ENCODE peak calls at places on chromosomes 12 and 14, in five cellular contexts. J, C, H, X and F are unnamed samples. For H3K4me1, the result is how much of the 10 kb centered on the place peaks cover.

GRCh38 chr14:74840603-74841030 is 35.3 kb downstream of the PROX2 start:
- DNase-seq in J (no peak), C (no peak), H (no peak), X (peak), F (no peak)

GRCh38 chr12:81274619-81275018 is 196.7 kb downstream of the ACSS3 start:
- DNase-seq in J (no peak), C (no peak), H (no peak), X (no peak), F (no peak)

GRCh38 chr12:102821149-102821548 is 95.9 kb downstream of the PAH start:
- DNase-seq in J (no peak), C (no peak), H (no peak), X (no peak), F (no peak)

GRCh38 chr14:54690887-54691286 is 124.0 kb downstream of the SAMD4A start:
- DNase-seq in J (no peak), C (no peak), H (no peak), X (no peak), F (no peak)

GRCh38 chr12:129076466-129077325 is 223.4 kb downstream of the GLT1D1 start:
- DNase-seq in J (no peak), C (no peak), H (no peak), X (no peak), F (no peak)

GRCh38 chr12:1906579-1906978 is 11.9 kb downstream of the CACNA2D4 start:
- DNase-seq in J (no peak), C (no peak), H (no peak), X (no peak), F (no peak)

GRCh38 chr12:116879509-116880212 is 1.6 kb downstream of the HRK start:
- DNase-seq in J (no peak), C (peak), H (no peak), X (peak), F (no peak)

GRCh38 chr12:76275511-76276093 is 72.6 kb downstream of the BBS10 start:
- DNase-seq in J (peak), C (no peak), H (no peak), X (no peak), F (no peak)

GRCh38 chr14:74514471-74514932 is 20.9 kb downstream of the ISCA2 start:
- DNase-seq in J (peak), C (no peak), H (no peak), X (peak), F (no peak)

GRCh38 chr12:26633591-26634210 is 199.3 kb downstream of the ITPR2 start:
- DNase-seq in J (peak), C (no peak), H (no peak), X (peak), F (no peak)

GRCh38 chr14:66233571-66233970 is 252.6 kb upstream of the CCDC196 start:
- DNase-seq in J (no peak), C (no peak), H (no peak), X (no peak), F (no peak)

GRCh38 chr12:75623631-75624118 is 112.3 kb upstream of the KRR1 start:
- DNase-seq in J (peak), C (peak), H (no peak), X (peak), F (no peak)

GRCh38 chr14:70822706-70823185 is 13.4 kb upstream of the MAP3K9 start:
- DNase-seq in J (peak), C (peak), H (peak), X (peak), F (peak)

GRCh38 chr14:29458547-29458946 is 469.1 kb downstream of the PRKD1 start:
- DNase-seq in J (no peak), C (no peak), H (no peak), X (no peak), F (no peak)

GRCh38 chr12:77625441-77625840 is 205.3 kb upstream of the NAV3 start:
- DNase-seq in J (peak), C (no peak), H (no peak), X (no peak), F (no peak)

GRCh38 chr14:80381964-80382363 is 170.7 kb upstream of the DIO2 start:
- DNase-seq in J (no peak), C (no peak), H (no peak), X (no peak), F (no peak)

GRCh38 chr12:42128888-42129287 is 15.8 kb downstream of the GXYLT1 start:
- DNase-seq in J (no peak), C (no peak), H (no peak), X (peak), F (no peak)

DNA sequence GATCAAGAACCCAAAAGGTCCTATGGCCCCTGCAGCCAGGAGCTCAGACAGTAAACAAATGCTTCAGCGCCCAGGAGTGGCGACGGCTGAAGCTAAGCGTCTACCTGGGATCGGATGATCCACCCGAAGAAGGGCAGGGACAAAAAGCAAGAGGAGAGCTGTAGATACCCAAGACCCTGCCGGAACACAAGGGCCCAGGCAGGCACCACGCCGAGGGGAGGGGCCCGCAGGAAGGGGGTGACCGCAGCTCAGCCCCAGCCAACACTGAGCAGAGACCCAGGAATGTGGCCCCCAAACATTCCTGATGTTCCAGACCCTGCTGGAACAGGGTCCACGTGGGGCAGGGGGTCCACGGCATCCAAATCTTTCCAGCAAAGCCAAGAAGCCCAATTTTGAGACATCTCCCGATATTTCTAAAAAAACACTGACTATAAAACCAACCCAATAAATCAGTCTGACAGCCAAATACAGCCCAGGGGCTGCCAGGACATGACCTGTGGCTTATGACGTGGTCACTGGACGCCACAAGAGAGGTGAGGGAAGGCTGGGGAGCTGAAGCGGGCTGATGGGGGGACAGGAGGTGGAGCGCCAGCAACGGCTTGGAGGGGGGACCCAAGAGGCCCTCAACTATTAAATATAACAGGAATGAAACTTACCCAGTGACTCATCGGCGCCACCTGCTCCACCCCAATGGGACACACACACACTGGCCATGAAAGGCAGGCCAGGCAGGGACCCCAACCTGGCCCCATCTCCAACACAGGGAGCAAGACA is 58.9 kb downstream of the NCOR2 start:
- DNase-seq in J (peak), C (no peak), H (no peak), X (no peak), F (no peak)
- H2AK5ac ChIP-seq in J (peak), C (no peak), H (peak), X (no peak), F (peak)

GRCh38 chr14:21024668-21025373 is at the start of gene NDRG2:
- DNase-seq in J (peak), C (peak), H (no peak), X (peak), F (peak)
- H2BK12ac ChIP-seq in J (no peak), C (no peak), H (peak), X (peak), F (no peak)

GRCh38 chr14:59275668-59276067 is 87.2 kb downstream of the DAAM1 start:
- DNase-seq in J (peak), C (no peak), H (no peak), X (peak), F (no peak)
- H3K4me1 ChIP-seq in J (under half), C (under half), H (under half), X (under half), F (under half)

GRCh38 chr14:67940894-67941455 is 121.4 kb downstream of the RAD51B start:
- DNase-seq in J (peak), C (no peak), H (no peak), X (no peak), F (peak)

GRCh38 chr14:67941456-67942018 is 122.0 kb downstream of the RAD51B start:
- DNase-seq in J (peak), C (no peak), H (no peak), X (no peak), F (peak)

GRCh38 chr14:67942311-67942710 is 122.7 kb downstream of the RAD51B start:
- DNase-seq in J (peak), C (no peak), H (no peak), X (no peak), F (no peak)

GRCh38 chr14:67938046-67938445 is 118.5 kb downstream of the RAD51B start:
- DNase-seq in J (no peak), C (no peak), H (no peak), X (no peak), F (no peak)

DNA sequence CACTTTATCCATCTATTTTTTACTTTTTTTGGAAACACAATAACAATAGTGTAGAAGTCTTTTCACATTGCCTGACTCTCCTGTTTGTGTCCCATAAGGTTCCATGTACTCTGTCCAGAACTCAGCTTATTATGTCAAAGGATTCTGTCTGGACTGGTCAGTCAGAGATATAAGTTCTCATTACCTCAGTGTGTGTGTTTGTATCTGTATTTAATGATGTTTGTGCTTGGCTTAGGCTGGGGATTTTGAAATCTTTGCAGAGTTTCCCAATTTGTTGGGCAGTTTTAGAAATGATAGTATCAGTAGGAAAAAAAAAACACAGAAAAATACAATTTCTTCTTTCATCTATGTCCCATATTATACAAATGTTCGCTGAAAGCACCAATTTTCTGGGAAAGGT is 120.9 kb downstream of the RAD51B start:
- DNase-seq in J (peak), C (no peak), H (no peak), X (no peak), F (no peak)
- H2AK5ac ChIP-seq in J (no peak), C (no peak), H (no peak), X (no peak), F (no peak)

GRCh38 chr14:96056509-96057422 is 17.6 kb downstream of the C14orf132 start:
- DNase-seq in J (no peak), C (no peak), H (no peak), X (peak), F (no peak)
- H2BK12ac ChIP-seq in J (no peak), C (no peak), H (no peak), X (no peak), F (no peak)

GRCh38 chr12:109720152-109720855 is 6.7 kb downstream of the FAM222A start:
- DNase-seq in J (no peak), C (no peak), H (no peak), X (no peak), F (peak)

GRCh38 chr12:109722022-109722752 is 8.6 kb downstream of the FAM222A start:
- DNase-seq in J (no peak), C (no peak), H (no peak), X (no peak), F (no peak)

GRCh38 chr12:109722753-109723109 is 9.1 kb downstream of the FAM222A start:
- DNase-seq in J (no peak), C (no peak), H (no peak), X (no peak), F (no peak)

GRCh38 chr12:109720856-109721189 is 7.2 kb downstream of the FAM222A start:
- DNase-seq in J (no peak), C (no peak), H (no peak), X (no peak), F (no peak)

DNA sequence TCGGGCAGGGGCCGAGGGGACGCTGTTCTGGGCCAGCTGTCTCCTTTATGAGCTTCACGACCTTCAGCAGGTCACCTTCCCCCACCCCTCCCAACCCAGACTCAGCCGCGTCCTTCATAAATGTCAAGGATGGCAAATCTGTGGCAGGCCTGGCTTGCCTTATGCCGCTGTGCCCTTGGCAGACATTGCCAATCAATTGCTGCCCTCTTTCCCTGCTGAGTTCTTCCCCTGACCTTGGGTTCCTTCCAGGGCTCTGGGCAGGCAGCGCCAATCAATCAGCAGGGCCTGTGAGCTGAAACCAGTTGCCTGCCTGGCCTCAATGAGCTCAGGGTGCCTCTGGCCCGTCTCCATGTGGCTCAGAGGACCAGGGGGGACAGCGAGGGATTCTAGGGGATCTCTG is 7.7 kb downstream of the FAM222A start:
- DNase-seq in J (no peak), C (no peak), H (no peak), X (no peak), F (no peak)
- H3K4me1 ChIP-seq in J (under half), C (under half), H (under half), X (under half), F (half or more)